ENCODE peak calls at places on chromosomes 11 and 22, in four cellular contexts. X is activated gamma-delta T cell treated with anti-CD3 and anti-CD28 coated beads, Interleukin-2, amount 50 U/mL, for 16 hours; G is left ventricle myocardium superior; S is activated naive CD8-positive, alpha-beta T cell treated with anti-CD3 and anti-CD28 coated beads, Interleukin-2, amount 50 U/mL, for 16 hours. T is an unnamed sample.

GRCh38 chr22:21025266-21025665 is 7.1 kb downstream of the SLC7A4 start:
- DNase-seq in S (no peak), X (no peak), G (no peak), T (no peak)

GRCh38 chr11:85115798-85116197 is 511.3 kb downstream of the DLG2 start:
- DNase-seq in G (no peak), X (no peak), S (no peak), T (no peak)

GRCh38 chr11:116882386-116882785 is 45.0 kb upstream of the APOA1 start:
- DNase-seq in G (no peak), X (no peak), S (no peak), T (no peak)

GRCh38 chr11:1338201-1339065 is 29.0 kb upstream of the TOLLIP start:
- DNase-seq in X (no peak), G (no peak), S (no peak), T (peak; percentile 49)

GRCh38 chr22:24305260-24305692 is 34.6 kb downstream of the SPECC1L start:
- DNase-seq in G (no peak), X (no peak), S (no peak), T (no peak)

GRCh38 chr11:11569936-11570491 is 51.8 kb downstream of the GALNT18 start:
- DNase-seq in X (no peak), G (peak; percentile 74), S (no peak), T (no peak)

GRCh38 chr11:8531312-8531711 is 62.7 kb downstream of the STK33 start:
- DNase-seq in S (no peak), X (no peak), G (peak; percentile 59), T (no peak)

GRCh38 chr11:64809781-64810241 is 540 bp downstream of the MEN1 start:
- DNase-seq in S (no peak), G (peak; percentile 34), X (no peak), T (no peak)

GRCh38 chr11:10743354-10744035 is 7.6 kb upstream of the CTR9 start:
- DNase-seq in G (no peak), X (no peak), S (no peak), T (peak; percentile 63)

GRCh38 chr22:45064313-45065268 is 54.8 kb upstream of the PHF21B start:
- DNase-seq in X (peak; percentile 21), G (no peak), S (peak; percentile 6), T (peak; percentile 65)

GRCh38 chr11:36222755-36223635 is 66.2 kb downstream of the COMMD9 start:
- DNase-seq in G (no peak), X (no peak), S (no peak), T (no peak)

GRCh38 chr11:64318694-64319420 is 936 bp downstream of the PRDX5 start:
- DNase-seq in S (no peak), X (no peak), G (peak; percentile 44), T (no peak)

GRCh38 chr11:102620179-102620578 is 5.0 kb downstream of the MMP20 start:
- DNase-seq in S (no peak), X (no peak), G (no peak), T (no peak)

GRCh38 chr11:93515438-93515837 is 27.8 kb downstream of the SMCO4 start:
- DNase-seq in G (no peak), X (no peak), S (no peak), T (no peak)

GRCh38 chr22:50189184-50189848 is 3.6 kb downstream of the TRABD start:
- DNase-seq in X (no peak), S (no peak), G (peak; percentile 64), T (no peak)

GRCh38 chr22:23192133-23192532 is 11.8 kb downstream of the BCR start:
- DNase-seq in X (no peak), G (peak; percentile 45), S (no peak), T (no peak)